ENCODE peak calls at places on chromosomes 11 and 22, in nine cellular contexts. Y is left lung; X is ovary; U is spleen; H is neural progenitor cell; M is CD8-positive, alpha-beta T cell; T is H9; W is Peyer's patch; Q is body of pancreas. D is an unnamed sample.

GRCh38 chr11:101126551-101127347 is 2.9 kb downstream of the PGR start:
- DNase-seq in Y (no peak), X (peak; percentile 62), U (no peak), H (peak; percentile 58), M (no peak), T (peak; percentile 37), W (no peak), Q (peak; percentile 15), D (no peak)

GRCh38 chr11:123546515-123546914 is 107.9 kb downstream of the SCN3B start:
- DNase-seq in Y (no peak), X (no peak), U (no peak), H (no peak), M (no peak), T (no peak), W (no peak), Q (no peak), D (no peak)

GRCh38 chr11:22703561-22703960 is 37.1 kb downstream of the GAS2 start:
- DNase-seq in Y (no peak), X (no peak), U (no peak), H (no peak), M (no peak), T (no peak), W (no peak), Q (no peak), D (no peak)

GRCh38 chr22:28799834-28800307 is 498 bp downstream of the XBP1 start:
- DNase-seq in Y (peak; percentile 62), X (peak; percentile 85), U (peak; percentile 92), H (peak; percentile 76), M (no peak), T (peak; percentile 46), W (peak; percentile 77), Q (peak; percentile 66), D (peak; percentile 61)

GRCh38 chr11:106077609-106078517 is at the start of gene AASDHPPT:
- DNase-seq in Y (no peak), X (no peak), U (no peak), H (no peak), M (no peak), T (no peak), W (no peak), Q (peak; percentile 58), D (peak; percentile 37)

GRCh38 chr11:94700631-94701030 is 67.5 kb upstream of the AMOTL1 start:
- DNase-seq in Y (no peak), X (no peak), U (no peak), H (no peak), M (no peak), T (no peak), W (no peak), Q (no peak), D (no peak)

GRCh38 chr11:44186531-44186930 is 91.1 kb downstream of the EXT2 start:
- DNase-seq in Y (no peak), X (no peak), U (no peak), H (no peak), M (no peak), T (no peak), W (no peak), Q (no peak), D (no peak)

GRCh38 chr11:45092901-45093760 is 53.3 kb upstream of the PRDM11 start:
- DNase-seq in Y (no peak), X (no peak), U (peak; percentile 79), H (no peak), M (peak; percentile 26), T (peak; percentile 18), W (peak; percentile 49), Q (no peak), D (no peak)

GRCh38 chr11:1397146-1397861 is 7.6 kb downstream of the BRSK2 start:
- DNase-seq in Y (no peak), X (no peak), U (no peak), H (no peak), M (no peak), T (no peak), W (no peak), Q (no peak), D (no peak)

GRCh38 chr11:1391165-1392010 is 1.7 kb downstream of the BRSK2 start:
- DNase-seq in Y (no peak), X (no peak), U (no peak), H (peak; percentile 65), M (no peak), T (peak; percentile 45), W (no peak), Q (peak; percentile 72), D (no peak)

GRCh38 chr22:29773233-29773632 is 6.1 kb downstream of the UQCR10 start:
- DNase-seq in Y (no peak), X (no peak), U (no peak), H (no peak), M (no peak), T (no peak), W (no peak), Q (no peak), D (no peak)

GRCh38 chr11:62388999-62389398 is 29.8 kb upstream of the SCGB1A1 start:
- DNase-seq in Y (no peak), X (no peak), U (no peak), H (no peak), M (no peak), T (no peak), W (no peak), Q (no peak), D (no peak)

GRCh38 chr11:96332236-96332761 is 10.7 kb downstream of the MAML2 start:
- DNase-seq in Y (no peak), X (no peak), U (no peak), H (peak; percentile 32), M (no peak), T (no peak), W (no peak), Q (no peak), D (no peak)

GRCh38 chr11:96331556-96332168 is 11.3 kb downstream of the MAML2 start:
- DNase-seq in Y (peak; percentile 65), X (no peak), U (no peak), H (no peak), M (no peak), T (no peak), W (no peak), Q (no peak), D (no peak)

GRCh38 chr11:96329855-96330510 is 13.0 kb downstream of the MAML2 start:
- DNase-seq in Y (no peak), X (no peak), U (no peak), H (no peak), M (no peak), T (no peak), W (no peak), Q (no peak), D (no peak)

GRCh38 chr11:96329419-96329818 is 13.6 kb downstream of the MAML2 start:
- DNase-seq in Y (no peak), X (no peak), U (no peak), H (no peak), M (no peak), T (no peak), W (no peak), Q (no peak), D (no peak)

DNA sequence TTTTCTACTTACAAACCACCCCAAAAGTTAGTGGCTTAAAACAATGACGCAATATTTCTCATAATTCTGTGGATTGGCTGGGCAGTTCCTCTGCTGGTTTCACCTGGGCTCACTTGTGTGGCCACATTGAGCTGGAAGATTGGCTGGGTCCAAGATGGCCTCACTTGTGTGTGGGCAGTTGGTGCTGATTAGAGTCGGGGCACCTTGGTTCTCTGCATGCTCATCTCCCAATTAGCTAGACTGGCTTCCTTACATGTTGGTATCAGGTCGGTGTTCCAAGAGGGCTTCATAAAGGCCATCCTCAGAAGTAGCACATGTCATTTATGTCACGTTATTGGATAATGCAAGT is 12.5 kb downstream of the MAML2 start:
- DNase-seq in Y (no peak), X (no peak), U (no peak), H (no peak), M (no peak), T (no peak), W (no peak), Q (no peak), D (no peak)
- H3K4me1 ChIP-seq in Y (peaks cover 43% of the 10 kb centered on the region), X (peaks cover 11% of the 10 kb centered on the region), U (peaks cover 62% of the 10 kb centered on the region), H (peaks cover 25% of the 10 kb centered on the region), M (peaks cover 73% of the 10 kb centered on the region), T (peaks cover 17% of the 10 kb centered on the region), W (no peaks in the 10 kb centered on the region), Q (peaks cover 18% of the 10 kb centered on the region), D (peaks cover 10% of the 10 kb centered on the region)

DNA sequence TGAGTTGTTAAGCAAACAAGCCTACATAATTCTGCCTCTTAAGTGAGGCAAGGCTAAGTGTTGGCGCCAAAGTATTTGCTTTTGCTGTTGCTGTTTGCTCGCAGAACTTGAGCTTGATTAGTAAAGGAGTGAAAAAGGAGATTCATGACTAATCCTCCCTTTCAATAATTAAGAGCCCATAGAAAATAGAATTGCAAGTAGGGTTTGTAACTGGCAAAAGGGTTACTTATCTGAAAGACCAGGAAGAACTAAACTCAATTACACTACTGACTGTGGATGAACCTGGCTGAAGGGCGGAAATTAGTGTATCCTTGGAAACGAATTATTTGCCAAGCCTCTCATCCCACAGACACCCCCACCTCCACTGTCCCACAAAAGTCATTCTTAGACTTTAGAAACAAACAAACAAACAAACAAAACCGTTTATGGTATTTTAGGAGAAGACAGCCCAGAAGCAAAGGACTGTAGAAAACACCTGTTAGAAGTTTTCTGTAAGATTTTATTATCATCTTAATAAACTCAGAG is 404 bp upstream of the EXPH5 start:
- DNase-seq in Y (no peak), X (no peak), U (no peak), H (no peak), M (no peak), T (no peak), W (no peak), Q (no peak), D (no peak)
- TF ChIP-seq CTCF in Y (no peak), X (no peak), U (no peak), H (no peak), M (no peak), T (no peak), W (no peak), Q (no peak), D (no peak)

DNA sequence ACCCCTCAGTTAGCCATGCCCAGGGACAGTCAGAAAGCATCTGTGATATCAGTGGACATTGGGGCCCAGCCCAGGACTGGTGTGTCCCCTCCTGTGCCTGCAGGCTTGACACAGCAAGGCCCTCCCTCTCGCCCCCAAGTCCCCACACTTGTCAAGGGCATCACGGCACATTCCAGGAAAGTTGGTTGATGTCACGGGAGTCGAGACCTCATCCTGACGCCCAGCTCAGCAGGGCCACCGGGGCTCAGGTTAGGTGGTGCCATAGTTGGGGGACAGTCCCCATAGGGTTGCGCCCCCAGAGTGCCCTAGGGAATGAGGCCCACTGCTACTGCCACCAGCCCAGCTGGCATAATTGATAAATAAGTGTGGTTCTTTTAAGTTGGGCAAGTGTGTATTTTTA is 28.3 kb upstream of the GRAMD4 start:
- DNase-seq in Y (no peak), X (no peak), U (peak; percentile 76), H (peak; percentile 0), M (no peak), T (no peak), W (no peak), Q (no peak), D (no peak)
- H3K4me1 ChIP-seq in Y (peaks cover 16% of the 10 kb centered on the region), X (peaks cover 2% of the 10 kb centered on the region), U (peaks cover 91% of the 10 kb centered on the region), H (peaks cover 11% of the 10 kb centered on the region), M (peaks cover 26% of the 10 kb centered on the region), T (no peaks in the 10 kb centered on the region), W (peaks cover 14% of the 10 kb centered on the region), Q (peaks cover 15% of the 10 kb centered on the region), D (peaks cover 39% of the 10 kb centered on the region)

DNA sequence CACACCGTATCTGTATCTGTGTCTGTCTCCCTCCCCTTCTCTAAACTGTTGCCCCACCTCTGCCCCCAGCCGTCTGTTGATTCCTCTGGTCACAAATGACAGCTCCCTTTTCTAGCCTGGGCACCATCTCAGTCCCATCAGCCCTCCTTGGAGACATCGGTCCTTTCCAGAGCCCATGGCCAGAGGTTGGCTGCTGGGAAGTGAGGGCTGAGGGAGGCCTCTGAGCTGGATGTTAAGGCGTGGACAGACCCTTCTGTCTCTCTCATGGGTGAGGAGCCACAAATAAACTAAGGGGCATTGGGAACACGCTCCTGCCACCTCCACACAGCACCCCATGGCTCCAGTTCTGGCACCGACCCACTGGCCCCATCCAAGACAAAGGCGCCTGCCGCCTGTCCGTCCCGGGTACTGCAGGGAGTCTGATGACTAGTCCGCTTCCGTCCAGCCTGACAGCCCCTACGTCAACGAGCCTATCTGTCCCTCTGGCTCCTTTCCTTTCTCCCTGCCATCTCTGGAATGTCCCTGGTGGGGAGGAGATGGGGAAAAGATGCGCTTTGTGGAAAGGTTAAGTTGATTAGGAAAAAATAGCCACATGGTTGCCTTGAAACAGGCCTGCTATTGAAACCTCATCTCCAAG is 10.5 kb downstream of the PDGFB start:
- DNase-seq in Y (no peak), X (no peak), U (no peak), H (peak; percentile 80), M (no peak), T (no peak), W (no peak), Q (no peak), D (no peak)
- TF ChIP-seq CTCF in Y (no peak), X (no peak), U (no peak), H (no peak), M (no peak), T (peak; percentile 13), W (no peak), Q (no peak), D (no peak)

D was measured in BE2C.